ENCODE peak calls at places on chromosomes 7 and 10, in ten cellular contexts. Q is IMR-90; F is stimulated activated CD4-positive, alpha-beta T cell treated with anti-CD3 and anti-CD28 coated beads, Interleukin-12 subunit alpha, Interleukin-12 subunit beta, amount 100 ng/mL, for 24 hours; C is kidney tubule cell; B is tibial nerve; W is Right ventricle myocardium inferior; J is amniotic stem cell; N is A673; S is hepatic stellate cell; X is NCI-H2029. G is an unnamed sample.

GRCh38 chr10:44385423-44385725 is 477 bp upstream of the CXCL12 start:
- DNase-seq in Q (no peak), F (no peak), C (no peak), B (no peak), W (no peak), J (no peak), N (no peak), S (no peak), X (no peak), G (peak; percentile 7)

GRCh38 chr7:127409629-127410028 is 17.1 kb upstream of the ZNF800 start:
- DNase-seq in Q (no peak), F (no peak), C (no peak), B (no peak), W (no peak), J (no peak), N (no peak), S (no peak), X (no peak), G (no peak)

GRCh38 chr7:152081088-152081487 is 55.6 kb downstream of the GALNT11 start:
- DNase-seq in Q (no peak), F (no peak), C (peak; percentile 25), B (no peak), W (no peak), J (no peak), N (no peak), S (no peak), X (no peak), G (no peak)

GRCh38 chr10:83606275-83606674 is 533.0 kb upstream of the GHITM start:
- DNase-seq in Q (no peak), F (no peak), C (no peak), B (no peak), W (no peak), J (no peak), N (no peak), S (no peak), X (peak; percentile 2), G (no peak)

GRCh38 chr10:28291881-28292297 is 11.0 kb downstream of the MPP7 start:
- DNase-seq in Q (peak; percentile 93), F (peak; percentile 25), C (peak; percentile 86), B (no peak), W (no peak), J (peak; percentile 32), N (no peak), S (peak; percentile 32), X (no peak), G (no peak)

GRCh38 chr10:89540550-89540949 is 5.2 kb upstream of the SLC16A12 start:
- DNase-seq in Q (peak; percentile 86), F (no peak), C (peak; percentile 48), B (no peak), W (no peak), J (peak; percentile 15), N (no peak), S (peak; percentile 70), X (no peak), G (no peak)

GRCh38 chr7:152521420-152522337 is 85.9 kb upstream of the KMT2C start:
- DNase-seq in Q (no peak), F (no peak), C (peak; percentile 55), B (no peak), W (no peak), J (no peak), N (no peak), S (no peak), X (no peak), G (no peak)

GRCh38 chr7:138978541-138979184 is 2.5 kb downstream of the KIAA1549 start:
- DNase-seq in Q (no peak), F (no peak), C (no peak), B (no peak), W (no peak), J (no peak), N (no peak), S (no peak), X (no peak), G (no peak)

GRCh38 chr7:33128990-33129805 is at the start of gene BBS9:
- DNase-seq in Q (peak; percentile 90), F (peak; percentile 82), C (peak; percentile 96), B (peak; percentile 97), W (peak; percentile 97), J (peak; percentile 92), N (peak; percentile 97), S (peak; percentile 95), X (peak; percentile 98), G (peak; percentile 93)

GRCh38 chr7:157404845-157405481 is 68.2 kb downstream of the DNAJB6 start:
- DNase-seq in Q (peak; percentile 94), F (no peak), C (peak; percentile 57), B (no peak), W (no peak), J (peak; percentile 81), N (no peak), S (peak; percentile 82), X (no peak), G (peak; percentile 39)

GRCh38 chr7:88339195-88339922 is 32.7 kb upstream of the STEAP4 start:
- DNase-seq in Q (no peak), F (no peak), C (no peak), B (no peak), W (no peak), J (no peak), N (no peak), S (no peak), X (no peak), G (no peak)

GRCh38 chr10:110416776-110417732 is 80.7 kb upstream of the DUSP5 start:
- DNase-seq in Q (no peak), F (no peak), C (peak; percentile 66), B (no peak), W (no peak), J (no peak), N (no peak), S (no peak), X (peak; percentile 7), G (no peak)

GRCh38 chr10:11473128-11473760 is 138.2 kb downstream of the USP6NL start:
- DNase-seq in Q (no peak), F (no peak), C (no peak), B (no peak), W (no peak), J (no peak), N (no peak), S (no peak), X (no peak), G (no peak)

GRCh38 chr10:97534746-97535367 is 36.1 kb downstream of the UBTD1 start:
- DNase-seq in Q (no peak), F (peak; percentile 14), C (no peak), B (no peak), W (no peak), J (no peak), N (peak; percentile 54), S (peak; percentile 62), X (no peak), G (peak; percentile 49)

GRCh38 chr7:117458977-117459583 is 20.7 kb upstream of the CFTR start:
- DNase-seq in Q (peak; percentile 44), F (no peak), C (peak; percentile 54), B (no peak), W (no peak), J (peak; percentile 19), N (peak; percentile 56), S (no peak), X (peak; percentile 42), G (no peak)

GRCh38 chr7:28356619-28357018 is 55.7 kb upstream of the CREB5 start:
- DNase-seq in Q (no peak), F (no peak), C (no peak), B (no peak), W (no peak), J (no peak), N (no peak), S (no peak), X (no peak), G (no peak)